ENCODE peak calls at places on chromosomes 1 and 21, in six cellular contexts. N, M, Y, G, L and P are unnamed samples.

GRCh38 chr1:157096881-157097280 is 2.7 kb downstream of the ETV3L start:
- DNase-seq in N (no peak), M (no peak), Y (no peak), L (peak), G (no peak), P (no peak)

GRCh38 chr1:200372095-200372884 is 37.5 kb downstream of the ZNF281 start:
- DNase-seq in L (no peak), N (no peak), M (no peak), Y (peak), G (peak), P (no peak)

GRCh38 chr1:25758466-25759070 is 41.4 kb upstream of the SELENON start:
- DNase-seq in N (no peak), M (no peak), Y (peak), L (no peak), G (no peak), P (no peak)

GRCh38 chr21:36630485-36631206 is 68.3 kb upstream of the SIM2 start:
- DNase-seq in L (no peak), N (peak), G (peak), M (peak), Y (peak), P (peak)

GRCh38 chr21:37896788-37897187 is 19.5 kb downstream of the KCNJ6 start:
- DNase-seq in L (no peak), M (no peak), G (no peak), Y (no peak), N (no peak), P (no peak)

GRCh38 chr1:203492486-203493130 is 1.3 kb upstream of the OPTC start:
- DNase-seq in Y (no peak), L (no peak), N (no peak), M (no peak), G (no peak), P (no peak)

GRCh38 chr1:183327429-183328290 is 90.5 kb downstream of the NMNAT2 start:
- DNase-seq in M (no peak), Y (no peak), G (no peak), L (peak), N (no peak), P (no peak)

GRCh38 chr1:45804671-45804973 is 1.2 kb downstream of the MAST2 start:
- DNase-seq in N (no peak), L (no peak), Y (no peak), M (peak), G (no peak), P (no peak)

GRCh38 chr1:201488817-201489581 is 17.9 kb downstream of the CSRP1 start:
- DNase-seq in N (no peak), M (no peak), G (peak), L (peak), Y (peak), P (no peak)

GRCh38 chr1:227938911-227939790 is 8.6 kb downstream of the WNT9A start:
- DNase-seq in L (peak), N (no peak), Y (no peak), G (no peak), M (no peak), P (no peak)

GRCh38 chr1:37234941-37235418 is 200.7 kb upstream of the GRIK3 start:
- DNase-seq in M (no peak), G (no peak), Y (no peak), N (no peak), L (no peak), P (no peak)

GRCh38 chr1:115135681-115136080 is 46.4 kb upstream of the TSPAN2 start:
- DNase-seq in L (no peak), M (no peak), G (no peak), Y (no peak), N (no peak), P (no peak)

GRCh38 chr1:115134231-115134630 is 44.9 kb upstream of the TSPAN2 start:
- DNase-seq in G (no peak), N (no peak), L (peak), M (no peak), Y (no peak), P (no peak)

GRCh38 chr1:115136106-115136505 is 46.8 kb upstream of the TSPAN2 start:
- DNase-seq in G (no peak), N (no peak), L (no peak), Y (no peak), M (no peak), P (no peak)

GRCh38 chr1:115133440-115133839 is 44.1 kb upstream of the TSPAN2 start:
- DNase-seq in M (no peak), N (no peak), Y (no peak), G (no peak), L (no peak), P (no peak)

DNA sequence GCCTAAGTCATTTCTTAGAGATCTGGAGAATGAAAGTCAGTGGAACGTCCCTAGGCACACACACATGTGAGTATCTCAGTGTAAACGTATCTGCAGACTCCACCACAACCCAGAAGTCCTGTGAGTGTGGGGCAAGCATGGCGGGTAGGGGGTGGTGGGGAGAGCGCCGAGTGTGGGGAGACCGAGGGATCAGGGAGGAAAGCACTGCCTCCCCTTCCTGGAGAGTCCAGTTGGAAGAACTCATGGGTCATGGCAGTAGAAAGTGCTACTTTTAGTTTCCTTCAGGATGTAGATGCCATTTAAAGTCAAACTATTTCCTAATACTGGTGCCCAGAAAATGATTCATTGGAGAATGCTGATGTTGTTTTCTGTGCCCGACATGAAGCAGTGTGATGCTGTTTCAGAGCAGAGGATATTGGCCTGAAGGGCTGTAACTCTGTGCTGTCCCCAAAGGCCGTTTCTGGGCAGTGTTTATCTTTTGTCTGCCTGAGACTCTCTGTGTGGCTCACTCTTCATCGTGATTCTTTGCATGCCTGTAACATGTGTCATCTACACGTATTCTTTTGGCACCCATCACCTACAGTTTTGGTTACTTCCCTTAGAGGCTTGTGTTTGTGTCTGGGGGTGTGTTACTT is 45.7 kb upstream of the TSPAN2 start:
- DNase-seq in G (peak), N (no peak), L (peak), M (no peak), Y (no peak), P (no peak)
- TF ChIP-seq CTCF in G (no peak), N (no peak), L (peak), M (no peak), Y (no peak), P (no peak)

DNA sequence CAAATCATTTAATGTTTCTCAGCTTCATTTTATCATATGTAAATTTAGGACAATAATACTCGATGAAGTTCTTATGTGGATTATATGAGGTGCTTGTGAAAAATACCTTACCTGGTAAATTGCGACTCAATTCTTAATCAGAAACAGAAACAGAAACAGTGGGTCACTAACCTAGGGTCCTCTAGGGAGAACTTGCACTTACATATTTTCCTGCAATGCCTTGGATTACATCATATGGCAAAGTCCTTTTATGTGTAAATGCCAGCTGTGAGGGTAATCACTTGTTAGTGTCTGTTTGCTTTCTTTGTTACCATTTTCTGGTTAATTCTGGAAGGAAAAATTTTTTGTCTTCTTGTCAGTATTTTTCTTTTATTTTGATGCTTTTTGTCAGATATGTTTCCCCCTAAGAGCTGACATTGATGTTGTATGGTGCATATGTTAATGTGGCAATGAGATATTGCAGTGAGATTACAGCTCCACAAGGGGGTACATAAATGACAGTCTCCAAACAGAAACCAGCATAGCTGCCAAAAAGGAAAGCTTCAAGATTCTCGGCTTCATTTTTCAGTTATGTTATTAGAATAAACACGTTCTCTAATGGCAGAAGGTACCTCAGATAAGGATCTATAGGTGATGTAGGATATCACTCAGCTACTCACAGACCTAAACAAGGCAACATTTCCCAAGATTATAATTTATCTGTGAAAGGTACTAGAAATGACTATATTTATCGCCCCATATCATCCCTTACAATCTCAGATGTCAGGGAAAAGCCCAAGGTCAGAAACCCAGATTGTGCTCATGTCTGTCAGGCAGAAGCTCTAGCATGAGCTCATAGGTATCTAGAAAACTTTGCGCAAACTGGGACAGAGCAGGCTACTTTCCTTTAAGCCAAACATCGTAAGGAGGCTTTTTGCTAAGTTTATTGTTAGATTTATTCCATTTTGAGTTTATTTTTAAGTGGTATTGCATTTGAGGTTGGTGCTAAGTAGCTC is 119.9 kb downstream of the FASLG start:
- DNase-seq in M (peak), L (no peak), N (no peak), G (no peak), Y (no peak), P (peak)
- TF ChIP-seq CTCF in M (peak), L (no peak), N (no peak), G (peak), Y (no peak), P (peak)

DNA sequence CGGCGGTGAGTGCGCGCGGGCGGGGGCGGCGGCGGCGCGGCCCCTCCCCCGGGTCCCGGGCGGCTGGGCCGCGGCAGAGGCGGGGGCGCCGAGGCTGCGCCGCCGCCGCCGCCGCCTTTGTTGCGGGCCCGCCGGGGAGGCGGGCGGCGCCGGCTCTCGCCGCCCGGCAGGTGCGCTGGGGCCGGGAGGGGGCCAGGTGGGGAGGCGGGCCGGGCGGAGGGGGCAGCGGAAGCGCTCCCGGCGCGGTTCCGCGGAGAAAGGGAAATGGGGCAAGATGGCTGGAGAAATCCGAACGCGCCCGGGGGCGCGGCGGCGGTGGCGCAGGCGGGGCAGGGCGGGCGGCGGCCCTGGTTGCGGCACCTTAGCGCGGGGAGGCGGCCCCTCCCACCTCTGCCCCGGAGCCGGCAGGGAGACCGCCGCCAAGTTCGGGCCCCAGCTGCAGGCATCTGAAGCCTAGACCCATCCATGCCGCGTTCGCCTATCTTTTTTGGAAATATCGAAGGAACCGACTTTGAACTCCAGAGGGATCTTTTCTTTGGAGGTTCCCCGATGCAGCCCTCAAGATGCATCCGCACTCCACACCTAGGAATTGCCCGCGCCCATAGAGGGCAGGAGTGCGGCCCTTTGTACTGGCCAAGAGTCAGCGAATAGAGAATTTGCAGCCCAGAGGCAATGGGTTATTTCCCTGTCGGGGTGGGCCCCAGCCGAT is 479 bp downstream of the POGK start:
- DNase-seq in G (no peak), M (peak), L (peak), N (peak), Y (peak), P (peak)
- TF ChIP-seq CTCF in G (peak), M (peak), L (no peak), N (peak), Y (peak), P (no peak)

GRCh38 chr1:121544500-121544899 is 359.7 kb downstream of the SRGAP2C start:
- DNase-seq in M (no peak), Y (no peak), L (no peak), G (no peak), N (no peak), P (no peak)
- TF ChIP-seq CTCF in M (no peak), Y (no peak), L (no peak), G (no peak), N (no peak), P (no peak)